ENCODE peak calls at places on chromosomes 7 and 10, in six cellular contexts. P is iris pigment epithelial cell; G is hepatocyte; W is activated T-cell treated with anti-CD3 and anti-CD28 coated beads, Interleukin-2, amount 50 U/mL, for 72 hours; M is pancreas; X is ACHN. T is an unnamed sample.

GRCh38 chr7:33251261-33251660 is 121.9 kb downstream of the BBS9 start:
- DNase-seq in P (no peak), G (no peak), W (no peak), M (no peak), X (no peak), T (no peak)

GRCh38 chr7:26265061-26265460 is 26.6 kb upstream of the SNX10 start:
- DNase-seq in P (no peak), G (no peak), W (no peak), M (no peak), X (no peak), T (no peak)

GRCh38 chr7:55247466-55247865 is 117.7 kb upstream of the LANCL2 start:
- DNase-seq in P (peak; percentile 71), G (no peak), W (no peak), M (no peak), X (no peak), T (no peak)

GRCh38 chr7:47283497-47284131 is 298.3 kb downstream of the TNS3 start:
- DNase-seq in P (no peak), G (peak; percentile 87), W (no peak), M (no peak), X (peak; percentile 98), T (no peak)

GRCh38 chr7:94511763-94512162 is 2.2 kb downstream of the CASD1 start:
- DNase-seq in P (peak; percentile 17), G (no peak), W (no peak), M (no peak), X (no peak), T (no peak)

GRCh38 chr7:103593691-103594090 is 147.7 kb upstream of the SLC26A5 start:
- DNase-seq in P (no peak), G (no peak), W (no peak), M (no peak), X (no peak), T (no peak)

GRCh38 chr10:108848016-108848415 is 1075.3 kb downstream of the XPNPEP1 start:
- DNase-seq in P (no peak), G (no peak), W (no peak), M (no peak), X (no peak), T (no peak)

GRCh38 chr7:114931656-114932011 is 9.7 kb downstream of the MDFIC start:
- DNase-seq in P (no peak), G (no peak), W (peak; percentile 58), M (no peak), X (no peak), T (no peak)

GRCh38 chr7:3042861-3043489 is 692 bp downstream of the CARD11 start:
- DNase-seq in P (no peak), G (peak; percentile 55), W (peak; percentile 79), M (peak; percentile 50), X (peak; percentile 58), T (no peak)

GRCh38 chr10:43340619-43341018 is 30.8 kb upstream of the FXYD4 start:
- DNase-seq in P (no peak), G (peak; percentile 56), W (no peak), M (no peak), X (peak; percentile 64), T (no peak)

GRCh38 chr10:31929260-31929985 is 792 bp upstream of the ARHGAP12 start:
- DNase-seq in P (no peak), G (peak; percentile 71), W (peak; percentile 31), M (peak; percentile 78), X (peak; percentile 56), T (no peak)

GRCh38 chr7:12062062-12062461 is 149.0 kb upstream of the TMEM106B start:
- DNase-seq in P (no peak), G (no peak), W (no peak), M (no peak), X (peak; percentile 56), T (no peak)

GRCh38 chr7:105057472-105057871 is 43.5 kb downstream of the KMT2E start:
- DNase-seq in P (no peak), G (no peak), W (no peak), M (no peak), X (no peak), T (no peak)

GRCh38 chr10:81081887-81082620 is 544.4 kb downstream of the SH2D4B start:
- DNase-seq in P (no peak), G (no peak), W (no peak), M (no peak), X (peak; percentile 28), T (no peak)

GRCh38 chr10:30686706-30687105 is 57.2 kb upstream of the LYZL2 start:
- DNase-seq in P (no peak), G (no peak), W (no peak), M (no peak), X (no peak), T (no peak)

GRCh38 chr7:36021367-36021766 is 131.7 kb upstream of the EEPD1 start:
- DNase-seq in P (peak; percentile 47), G (no peak), W (peak; percentile 4), M (no peak), X (no peak), T (peak; percentile 2)

GRCh38 chr7:21568762-21569161 is 25.9 kb downstream of the DNAH11 start:
- DNase-seq in P (peak; percentile 10), G (peak; percentile 12), W (no peak), M (no peak), X (peak; percentile 49), T (peak; percentile 23)

GRCh38 chr7:130278892-130279690 is 12.4 kb downstream of the CPA2 start:
- DNase-seq in P (peak; percentile 91), G (no peak), W (no peak), M (no peak), X (no peak), T (no peak)

GRCh38 chr7:151372612-151373265 is 31.1 kb downstream of the NUB1 start:
- DNase-seq in P (no peak), G (no peak), W (no peak), M (no peak), X (no peak), T (no peak)

GRCh38 chr10:80908596-80908995 is 370.9 kb downstream of the SH2D4B start:
- DNase-seq in P (no peak), G (no peak), W (no peak), M (no peak), X (no peak), T (no peak)

GRCh38 chr10:85857791-85858190 is 508.8 kb downstream of the GRID1 start:
- DNase-seq in P (no peak), G (no peak), W (no peak), M (no peak), X (no peak), T (no peak)

GRCh38 chr10:106540606-106541005 is 623.9 kb downstream of the SORCS1 start:
- DNase-seq in P (peak; percentile 67), G (no peak), W (no peak), M (no peak), X (no peak), T (no peak)

GRCh38 chr7:123120286-123120685 is 79.5 kb downstream of the SLC13A1 start:
- DNase-seq in P (peak; percentile 73), G (no peak), W (no peak), M (no peak), X (no peak), T (no peak)

GRCh38 chr7:27129729-27130539 is 623 bp downstream of the HOXA4 start:
- DNase-seq in P (no peak), G (peak; percentile 53), W (peak; percentile 30), M (no peak), X (peak; percentile 72), T (no peak)

GRCh38 chr7:45696476-45696875 is 122.3 kb downstream of the ADCY1 start:
- DNase-seq in P (no peak), G (no peak), W (no peak), M (peak; percentile 25), X (no peak), T (no peak)

GRCh38 chr7:101869026-101869900 is 51.8 kb downstream of the CUX1 start:
- DNase-seq in P (no peak), G (peak; percentile 30), W (no peak), M (no peak), X (no peak), T (no peak)

GRCh38 chr10:58322072-58322834 is 12.6 kb upstream of the UBE2D1 start:
- DNase-seq in P (peak; percentile 87), G (no peak), W (no peak), M (no peak), X (no peak), T (no peak)

GRCh38 chr7:38594931-38595330 is 36.2 kb downstream of the AMPH start:
- DNase-seq in P (no peak), G (no peak), W (no peak), M (no peak), X (no peak), T (no peak)

GRCh38 chr10:69728335-69728861 is 73.3 kb upstream of the COL13A1 start:
- DNase-seq in P (peak; percentile 59), G (peak; percentile 36), W (no peak), M (no peak), X (no peak), T (no peak)

GRCh38 chr7:1755783-1756626 is 85.9 kb downstream of the ELFN1 start:
- DNase-seq in P (no peak), G (no peak), W (no peak), M (no peak), X (no peak), T (no peak)

GRCh38 chr7:76514926-76515325 is 4.6 kb downstream of the UPK3B start:
- DNase-seq in P (no peak), G (no peak), W (no peak), M (no peak), X (no peak), T (no peak)

GRCh38 chr10:5242585-5242984 is 45.9 kb downstream of the AKR1C4 start:
- DNase-seq in P (no peak), G (no peak), W (no peak), M (no peak), X (no peak), T (no peak)

T was measured in SHP77.